ENCODE peak calls at places on chromosomes 5 and 9, in four cellular contexts. L is HCT116, H is colonic mucosa, F is IMR-90. O is an unnamed sample. For H3K4me1 and H3K27me3, the result is how much of the 10 kb centered on the place peaks cover.

GRCh38 chr5:176985516-176985915 is 21.1 kb downstream of the UIMC1 start:
- DNase-seq in L (no peak), H (no peak), F (no peak), O (no peak)

GRCh38 chr5:3131161-3131560 is 379.7 kb upstream of the IRX2 start:
- DNase-seq in L (no peak), H (no peak), F (no peak), O (no peak)

GRCh38 chr5:120552638-120553037 is 88.5 kb downstream of the PRR16 start:
- DNase-seq in L (no peak), H (no peak), F (peak), O (no peak)

GRCh38 chr5:23027341-23027740 is 174.2 kb upstream of the CDH12 start:
- DNase-seq in L (no peak), H (no peak), F (no peak), O (no peak)

GRCh38 chr5:16550316-16550952 is 66.4 kb downstream of the RETREG1 start:
- DNase-seq in L (peak), H (peak), F (peak), O (peak)

GRCh38 chr5:41510176-41510831 is at the start of gene PLCXD3:
- DNase-seq in L (no peak), H (peak), F (no peak), O (peak)

GRCh38 chr5:173752636-173753035 is 135.5 kb upstream of the CPEB4 start:
- DNase-seq in L (no peak), H (no peak), F (no peak), O (no peak)

GRCh38 chr5:150672237-150672883 is 11.3 kb downstream of the MYOZ3 start:
- DNase-seq in L (no peak), H (peak), F (no peak), O (peak)

GRCh38 chr9:101366038-101366756 is 18.6 kb downstream of the BAAT start:
- DNase-seq in L (no peak), H (no peak), F (no peak), O (no peak)

GRCh38 chr5:121962347-121962670 is 534 bp downstream of the SRFBP1 start:
- DNase-seq in L (no peak), H (no peak), F (no peak), O (no peak)

GRCh38 chr9:115213777-115214428 is 95.9 kb upstream of the TNC start:
- DNase-seq in L (no peak), H (no peak), F (peak), O (no peak)

GRCh38 chr9:131402073-131402472 is 8.2 kb downstream of the PRRC2B start:
- DNase-seq in L (no peak), H (no peak), F (peak), O (no peak)

GRCh38 chr9:137515338-137515724 is 34.9 kb downstream of the PNPLA7 start:
- DNase-seq in L (no peak), H (no peak), F (no peak), O (no peak)

GRCh38 chr9:69443178-69443577 is 118.2 kb downstream of the ENTREP1 start:
- DNase-seq in L (no peak), H (no peak), F (no peak), O (no peak)

GRCh38 chr9:72092820-72093219 is 32.4 kb upstream of the C9orf57 start:
- DNase-seq in L (no peak), H (no peak), F (no peak), O (no peak)

GRCh38 chr9:23683476-23684095 is 142.5 kb downstream of the ELAVL2 start:
- DNase-seq in L (no peak), H (no peak), F (no peak), O (no peak)

GRCh38 chr5:24347206-24347605 is 297.6 kb downstream of the CDH10 start:
- DNase-seq in L (no peak), H (no peak), F (no peak), O (no peak)

GRCh38 chr9:125431741-125432271 is 170.2 kb downstream of the GAPVD1 start:
- DNase-seq in L (no peak), H (no peak), F (no peak), O (no peak)

GRCh38 chr5:135332519-135333150 is 66.4 kb downstream of the MACROH2A1 start:
- DNase-seq in L (peak), H (no peak), F (peak), O (no peak)

GRCh38 chr9:128275198-128276007 is at the start of gene GOLGA2:
- DNase-seq in L (peak), H (peak), F (peak), O (peak)

GRCh38 chr5:132468665-132469379 is 21.8 kb downstream of the IRF1 start:
- DNase-seq in L (no peak), H (no peak), F (peak), O (no peak)

GRCh38 chr9:105881654-105882349 is 187.5 kb downstream of the TMEM38B start:
- DNase-seq in L (peak), H (peak), F (peak), O (peak)

GRCh38 chr5:34658023-34658422 is 1.9 kb downstream of the RAI14 start:
- DNase-seq in L (no peak), H (no peak), F (peak), O (no peak)
- H3K4me3 ChIP-seq in L (no peak), H (no peak), F (peak), O (peak)

DNA sequence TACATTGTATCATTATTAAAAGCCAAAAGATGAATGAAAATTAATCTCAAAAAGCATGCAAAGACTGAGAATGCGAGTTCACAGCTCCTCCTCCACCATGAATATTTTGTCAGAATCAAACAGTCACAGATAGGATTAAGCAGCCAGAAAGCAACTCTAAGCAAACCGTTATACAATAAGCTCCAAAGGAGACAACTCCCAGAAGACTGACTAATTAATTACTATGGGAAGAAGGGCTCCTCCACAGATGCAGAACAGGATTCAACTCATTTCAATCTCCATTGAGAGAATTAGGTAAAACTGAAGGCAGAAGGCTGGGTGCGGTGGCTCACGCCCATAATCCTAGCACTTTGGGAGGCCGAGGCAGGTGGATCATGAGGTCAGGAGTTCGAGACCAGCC is 68.2 kb downstream of the SERINC5 start:
- DNase-seq in L (no peak), H (no peak), F (no peak), O (no peak)
- H3K4me1 ChIP-seq in L (half or more), H (under half), F (under half), O (under half)

GRCh38 chr9:15357050-15357653 is 50.1 kb upstream of the TTC39B start:
- DNase-seq in L (no peak), H (peak), F (no peak), O (no peak)

DNA sequence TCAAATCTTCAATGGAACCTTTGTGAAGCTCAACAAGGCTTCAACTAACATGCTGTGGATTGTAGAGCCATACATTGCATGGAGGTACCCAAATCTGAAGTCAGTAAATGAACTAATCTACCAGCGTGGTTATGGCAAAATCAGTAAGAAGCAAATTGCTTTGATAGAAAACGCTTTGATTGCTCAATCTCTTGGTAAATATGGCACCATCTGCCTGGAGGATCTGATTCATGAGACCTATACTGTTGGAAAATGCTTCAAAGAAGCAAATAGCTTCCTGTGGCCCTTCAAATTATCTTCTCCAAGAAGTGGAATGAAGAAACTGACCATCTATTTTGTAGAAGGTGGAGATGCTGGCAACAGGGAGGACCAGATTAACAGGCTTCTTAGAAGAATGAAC is 54.7 kb upstream of the TTC39B start:
- DNase-seq in L (no peak), H (no peak), F (no peak), O (no peak)
- H3K27me3 ChIP-seq in L (under half), H (under half), F (under half), O (under half)

GRCh38 chr5:111383288-111383970 is 128.9 kb downstream of the STARD4 start:
- DNase-seq in L (no peak), H (no peak), F (peak), O (no peak)

GRCh38 chr5:111375645-111376044 is 136.7 kb downstream of the STARD4 start:
- DNase-seq in L (no peak), H (no peak), F (no peak), O (no peak)

GRCh38 chr5:111384220-111384619 is 128.1 kb downstream of the STARD4 start:
- DNase-seq in L (no peak), H (no peak), F (no peak), O (no peak)

GRCh38 chr5:111374380-111374779 is 138.0 kb downstream of the STARD4 start:
- DNase-seq in L (no peak), H (no peak), F (no peak), O (no peak)

GRCh38 chr5:111379391-111379816 is 132.9 kb downstream of the STARD4 start:
- DNase-seq in L (no peak), H (no peak), F (no peak), O (no peak)
- H3K4me3 ChIP-seq in L (no peak), H (no peak), F (no peak), O (no peak)

DNA sequence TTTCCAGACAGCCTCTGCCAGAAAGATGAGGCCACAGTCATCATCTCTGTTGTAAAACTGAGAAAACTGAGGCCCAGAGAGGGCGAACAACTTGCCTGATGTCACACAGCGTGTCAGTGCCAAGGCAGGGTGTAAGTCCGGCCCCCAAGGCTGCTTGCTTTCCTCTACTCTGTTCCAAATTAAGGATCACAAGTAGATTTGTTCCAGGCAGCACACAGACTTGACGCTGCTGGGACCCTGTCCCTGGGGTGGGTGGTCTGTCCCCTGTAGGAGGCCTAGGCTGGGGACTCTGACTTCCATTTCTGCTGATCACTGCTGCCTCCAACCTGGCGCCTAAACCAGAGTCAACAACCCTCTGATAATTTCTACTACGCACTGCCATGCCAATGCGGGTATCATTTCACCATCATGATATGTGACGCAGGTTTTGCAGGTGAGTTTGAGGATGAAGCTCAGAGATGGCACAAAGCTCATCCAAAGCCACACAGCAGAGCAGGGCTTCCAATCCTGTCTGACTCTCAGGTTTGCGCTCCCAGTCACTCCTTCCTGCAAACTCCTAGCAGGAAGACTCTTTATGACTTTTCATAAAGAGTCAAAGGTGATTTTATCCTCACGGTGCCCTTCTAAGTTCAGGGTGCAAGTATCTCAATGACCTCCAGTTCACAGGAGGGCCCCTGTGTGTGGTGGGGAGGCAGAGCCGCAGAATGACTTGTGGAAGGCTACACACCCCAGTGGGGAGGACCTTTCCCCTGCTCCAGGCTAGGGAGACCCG is 13.6 kb upstream of the RALGDS start:
- DNase-seq in L (no peak), H (peak), F (no peak), O (no peak)
- H3K4me1 ChIP-seq in L (half or more), H (under half), F (under half), O (under half)

DNA sequence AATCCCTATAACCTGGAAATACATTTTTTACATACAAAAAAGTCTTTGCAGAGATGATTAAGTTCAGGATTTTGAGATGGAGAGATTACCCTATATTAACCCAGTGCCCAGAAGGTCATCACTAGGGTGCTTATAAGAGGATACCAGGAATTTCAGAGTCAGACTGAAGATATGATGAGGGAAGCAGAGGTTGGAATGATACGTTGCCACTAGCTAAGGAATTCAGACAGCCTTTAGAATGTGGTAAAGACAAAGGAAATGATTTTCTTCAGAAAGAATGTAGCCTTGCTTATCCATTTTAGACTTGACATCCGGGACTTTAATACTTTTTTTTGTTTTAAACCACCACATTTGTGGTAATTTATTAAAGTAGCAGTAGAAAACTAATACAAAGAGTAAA is 2176.8 kb upstream of the C9orf72 start:
- DNase-seq in L (no peak), H (no peak), F (no peak), O (no peak)
- H3K27me3 ChIP-seq in L (under half), H (under half), F (under half), O (under half)

GRCh38 chr9:109481747-109482325 is 16.3 kb downstream of the PTPN3 start:
- DNase-seq in L (no peak), H (no peak), F (no peak), O (no peak)
- H3K4me3 ChIP-seq in L (no peak), H (no peak), F (no peak), O (no peak)

GRCh38 chr5:113036321-113036720 is 59.7 kb downstream of the DCP2 start:
- DNase-seq in L (no peak), H (no peak), F (no peak), O (no peak)
- H3K4me1 ChIP-seq in L (under half), H (under half), F (under half), O (under half)

GRCh38 chr9:9603345-9603744 is 1009.5 kb downstream of the PTPRD start:
- DNase-seq in L (no peak), H (no peak), F (no peak), O (no peak)
- H3K27me3 ChIP-seq in L (under half), H (under half), F (under half), O (under half)

GRCh38 chr5:6408260-6408596 is 29.9 kb upstream of the MED10 start:
- DNase-seq in L (no peak), H (no peak), F (no peak), O (no peak)

GRCh38 chr5:6407547-6408259 is 29.4 kb upstream of the MED10 start:
- DNase-seq in L (no peak), H (no peak), F (no peak), O (no peak)

GRCh38 chr5:6411141-6411540 is 32.8 kb upstream of the MED10 start:
- DNase-seq in L (no peak), H (no peak), F (no peak), O (no peak)

GRCh38 chr5:6408627-6409446 is 30.5 kb upstream of the MED10 start:
- DNase-seq in L (no peak), H (no peak), F (peak), O (no peak)

GRCh38 chr5:6410421-6410820 is 32.1 kb upstream of the MED10 start:
- DNase-seq in L (no peak), H (no peak), F (no peak), O (no peak)
- H3K4me3 ChIP-seq in L (no peak), H (no peak), F (no peak), O (no peak)